ENCODE peak calls at places on chromosomes 13 and 19, in four cellular contexts. One of them, this sample, is unnamed.
A peak's percentile ranks its signal among the peaks of the same experiment; 100 is the strongest.

GRCh38 chr19:55600336-55601028 is 394 bp downstream of the ZNF524 start:
- DNase-seq in mesendoderm: no peak
- DNase-seq in IMR-90: peak; percentile 54
- DNase-seq in H1: no peak
- DNase-seq in this sample: no peak

GRCh38 chr13:111215081-111216047 is 100.3 kb downstream of the ARHGEF7 start:
- DNase-seq in mesendoderm: peak; percentile 48
- DNase-seq in H1: no peak
- DNase-seq in IMR-90: no peak
- DNase-seq in this sample: no peak

GRCh38 chr13:94419304-94419943 is 60.1 kb downstream of the DCT start:
- DNase-seq in IMR-90: peak; percentile 86
- DNase-seq in H1: no peak
- DNase-seq in mesendoderm: no peak
- DNase-seq in this sample: no peak

GRCh38 chr13:87669379-87669978 is 1.7 kb upstream of the SLITRK5 start:
- DNase-seq in IMR-90: peak; percentile 10
- DNase-seq in mesendoderm: peak; percentile 51
- DNase-seq in H1: no peak
- DNase-seq in this sample: peak; percentile 30

GRCh38 chr13:29830000-29830399 is 20.4 kb downstream of the UBL3 start:
- DNase-seq in IMR-90: no peak
- DNase-seq in H1: no peak
- DNase-seq in mesendoderm: no peak
- DNase-seq in this sample: no peak

GRCh38 chr19:33879818-33880575 is 83.3 kb downstream of the KCTD15 start:
- DNase-seq in H1: no peak
- DNase-seq in IMR-90: no peak
- DNase-seq in mesendoderm: no peak
- DNase-seq in this sample: no peak

GRCh38 chr13:94825507-94825906 is 113.2 kb upstream of the SOX21 start:
- DNase-seq in mesendoderm: peak; percentile 66
- DNase-seq in H1: peak; percentile 86
- DNase-seq in IMR-90: no peak
- DNase-seq in this sample: peak; percentile 89

GRCh38 chr13:35891486-35891885 is 239.7 kb downstream of the DCLK1 start:
- DNase-seq in H1: no peak
- DNase-seq in IMR-90: peak; percentile 7
- DNase-seq in mesendoderm: no peak
- DNase-seq in this sample: no peak

GRCh38 chr19:30711296-30711695 is 339.1 kb downstream of the ZNF536 start:
- DNase-seq in IMR-90: no peak
- DNase-seq in H1: no peak
- DNase-seq in mesendoderm: no peak
- DNase-seq in this sample: no peak

GRCh38 chr13:81393110-81393509 is 1052.2 kb upstream of the SPRY2 start:
- DNase-seq in mesendoderm: no peak
- DNase-seq in H1: no peak
- DNase-seq in IMR-90: no peak
- DNase-seq in this sample: no peak

GRCh38 chr13:24187185-24187584 is 26.7 kb downstream of the SPATA13 start:
- DNase-seq in H1: no peak
- DNase-seq in IMR-90: peak; percentile 64
- DNase-seq in mesendoderm: peak; percentile 40
- DNase-seq in this sample: no peak

GRCh38 chr13:101545521-101545920 is 93.0 kb downstream of the ITGBL1 start:
- DNase-seq in mesendoderm: no peak
- DNase-seq in IMR-90: peak; percentile 61
- DNase-seq in H1: no peak
- DNase-seq in this sample: no peak

GRCh38 chr13:27797228-27797624 is 4.9 kb downstream of the GSX1 start:
- DNase-seq in IMR-90: peak; percentile 30
- DNase-seq in H1: no peak
- DNase-seq in mesendoderm: peak; percentile 88
- DNase-seq in this sample: peak; percentile 80

GRCh38 chr19:17564783-17565182 is 9.3 kb downstream of the COLGALT1 start:
- DNase-seq in IMR-90: no peak
- DNase-seq in H1: no peak
- DNase-seq in mesendoderm: peak; percentile 32
- DNase-seq in this sample: no peak

GRCh38 chr13:109785141-109785891 is 1.1 kb downstream of the IRS2 start:
- DNase-seq in mesendoderm: peak; percentile 68
- DNase-seq in IMR-90: peak; percentile 57
- DNase-seq in H1: no peak
- DNase-seq in this sample: peak; percentile 42

GRCh38 chr13:52371736-52372247 is 34.2 kb downstream of the THSD1 start:
- DNase-seq in H1: no peak
- DNase-seq in IMR-90: peak; percentile 63
- DNase-seq in mesendoderm: peak; percentile 38
- DNase-seq in this sample: no peak

GRCh38 chr13:32956595-32956933 is 59.7 kb upstream of the KL start:
- DNase-seq in mesendoderm: no peak
- DNase-seq in H1: no peak
- DNase-seq in IMR-90: no peak
- DNase-seq in this sample: no peak

GRCh38 chr13:25847635-25848616 is 203.9 kb downstream of the SHISA2 start:
- DNase-seq in mesendoderm: no peak
- DNase-seq in IMR-90: no peak
- DNase-seq in H1: no peak
- DNase-seq in this sample: no peak

GRCh38 chr13:102800145-102801041 is 1.5 kb downstream of the BIVM start:
- DNase-seq in H1: no peak
- DNase-seq in mesendoderm: peak; percentile 87
- DNase-seq in IMR-90: peak; percentile 68
- DNase-seq in this sample: peak; percentile 80

GRCh38 chr13:50635504-50635903 is 208.0 kb downstream of the DLEU7 start:
- DNase-seq in IMR-90: no peak
- DNase-seq in mesendoderm: peak; percentile 5
- DNase-seq in H1: no peak
- DNase-seq in this sample: no peak

GRCh38 chr19:49875801-49876421 is 1.2 kb downstream of the AKT1S1 start:
- DNase-seq in mesendoderm: peak; percentile 67
- DNase-seq in H1: no peak
- DNase-seq in IMR-90: peak; percentile 29
- DNase-seq in this sample: peak; percentile 65

GRCh38 chr19:43496960-43497359 is 7.6 kb downstream of the PHLDB3 start:
- DNase-seq in mesendoderm: no peak
- DNase-seq in H1: no peak
- DNase-seq in IMR-90: no peak
- DNase-seq in this sample: no peak
- H4K5ac ChIP-seq in mesendoderm: no peak overlapping the region
- H4K5ac ChIP-seq in H1: no peak overlapping the region
- H4K5ac ChIP-seq in IMR-90: no peak overlapping the region
- H4K5ac ChIP-seq in this sample: no peak overlapping the region

DNA sequence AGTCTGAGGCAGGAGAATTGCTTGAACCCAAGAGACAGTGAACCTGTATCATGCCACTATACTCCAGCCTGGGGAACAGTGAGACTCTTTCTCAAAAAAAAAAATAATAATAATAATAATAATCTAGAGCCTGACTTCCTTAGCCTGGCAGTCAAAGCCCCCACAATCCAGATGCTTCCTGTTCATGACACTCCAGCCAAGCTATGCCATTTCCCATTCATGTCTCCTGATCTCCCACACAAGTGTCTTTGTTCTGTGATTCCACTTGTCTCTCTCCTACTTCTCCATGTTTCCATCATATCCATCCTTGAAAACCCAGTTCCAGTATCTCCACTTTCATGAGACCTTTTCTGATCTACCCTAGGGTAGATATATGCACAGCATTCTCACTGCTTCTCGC is 150.7 kb downstream of the FOXO1 start:
- DNase-seq in mesendoderm: no peak
- DNase-seq in H1: no peak
- DNase-seq in IMR-90: no peak
- DNase-seq in this sample: no peak
- H4K5ac ChIP-seq in mesendoderm: no peak overlapping the region
- H4K5ac ChIP-seq in H1: no peak overlapping the region
- H4K5ac ChIP-seq in IMR-90: no peak overlapping the region
- H4K5ac ChIP-seq in this sample: no peak overlapping the region

GRCh38 chr19:39735688-39736087 is 2.1 kb downstream of the CLC start:
- DNase-seq in mesendoderm: no peak
- DNase-seq in H1: no peak
- DNase-seq in IMR-90: no peak
- DNase-seq in this sample: no peak

GRCh38 chr19:39736088-39736487 is 1.7 kb downstream of the CLC start:
- DNase-seq in mesendoderm: no peak
- DNase-seq in H1: no peak
- DNase-seq in IMR-90: no peak
- DNase-seq in this sample: no peak

GRCh38 chr19:39737351-39737750 is 478 bp downstream of the CLC start:
- DNase-seq in H1: no peak
- DNase-seq in IMR-90: no peak
- DNase-seq in mesendoderm: no peak
- DNase-seq in this sample: no peak

GRCh38 chr19:39738809-39739208 is 980 bp upstream of the CLC start:
- DNase-seq in mesendoderm: no peak
- DNase-seq in IMR-90: no peak
- DNase-seq in H1: no peak
- DNase-seq in this sample: no peak

DNA sequence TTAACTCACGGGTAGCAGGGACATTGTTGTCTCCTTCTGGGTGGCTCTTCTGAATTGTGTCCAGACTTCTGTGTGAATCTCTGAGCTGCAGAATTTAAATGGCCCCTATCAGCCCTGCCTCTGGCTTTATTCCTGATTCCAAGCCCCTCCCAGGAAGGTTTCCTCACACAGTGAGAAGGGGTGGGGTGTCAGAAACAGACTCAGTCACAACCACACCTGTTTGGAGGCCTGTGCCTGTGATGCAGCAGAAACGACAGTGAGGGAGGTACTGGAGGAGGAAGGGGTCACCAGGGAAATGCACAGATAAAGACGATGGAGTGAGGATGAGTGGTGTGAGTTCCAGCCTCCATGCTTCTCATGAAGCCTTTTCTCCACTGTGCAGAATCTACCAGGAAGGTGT is at the start of gene CLC:
- DNase-seq in IMR-90: no peak
- DNase-seq in mesendoderm: no peak
- DNase-seq in H1: no peak
- DNase-seq in this sample: no peak
- H4K5ac ChIP-seq in IMR-90: no peak within 1 kb of the TSS
- H4K5ac ChIP-seq in mesendoderm: no peak within 1 kb of the TSS
- H4K5ac ChIP-seq in H1: no peak within 1 kb of the TSS
- H4K5ac ChIP-seq in this sample: no peak within 1 kb of the TSS

GRCh38 chr19:32828139-32828538 is 41.4 kb downstream of the SLC7A9 start:
- DNase-seq in IMR-90: no peak
- DNase-seq in mesendoderm: peak; percentile 62
- DNase-seq in H1: no peak
- DNase-seq in this sample: no peak
- H4K5ac ChIP-seq in IMR-90: no peak overlapping the region
- H4K5ac ChIP-seq in mesendoderm: no peak overlapping the region
- H4K5ac ChIP-seq in H1: no peak overlapping the region
- H4K5ac ChIP-seq in this sample: no peak overlapping the region

DNA sequence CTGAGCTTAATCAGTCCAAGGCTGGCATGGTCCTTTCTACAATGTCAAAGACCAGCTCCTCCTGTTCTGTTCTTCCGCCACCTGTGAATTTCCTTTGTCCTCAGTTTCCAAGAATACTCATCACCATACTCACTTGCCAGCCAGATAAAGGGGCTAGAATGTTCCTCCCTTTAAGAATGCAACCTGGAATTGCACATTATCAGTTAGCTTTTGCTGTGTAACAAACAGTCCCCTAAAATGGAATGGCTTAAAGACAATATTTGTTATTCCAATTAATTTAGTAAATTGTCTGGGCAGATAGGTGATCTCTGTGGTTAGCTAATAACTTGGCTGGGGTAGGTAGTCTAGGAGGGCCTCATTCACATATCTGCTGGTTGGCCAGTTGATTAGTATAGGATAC is 36.0 kb downstream of the VAV1 start:
- DNase-seq in H1: no peak
- DNase-seq in mesendoderm: no peak
- DNase-seq in IMR-90: no peak
- DNase-seq in this sample: no peak
- H4K5ac ChIP-seq in H1: no peak overlapping the region
- H4K5ac ChIP-seq in mesendoderm: no peak overlapping the region
- H4K5ac ChIP-seq in IMR-90: no peak overlapping the region
- H4K5ac ChIP-seq in this sample: no peak overlapping the region

GRCh38 chr19:54069482-54069881 is 5.8 kb upstream of the VSTM1 start:
- DNase-seq in IMR-90: no peak
- DNase-seq in mesendoderm: no peak
- DNase-seq in H1: no peak
- DNase-seq in this sample: no peak
- H4K5ac ChIP-seq in IMR-90: no peak overlapping the region
- H4K5ac ChIP-seq in mesendoderm: no peak overlapping the region
- H4K5ac ChIP-seq in H1: no peak overlapping the region
- H4K5ac ChIP-seq in this sample: no peak overlapping the region

DNA sequence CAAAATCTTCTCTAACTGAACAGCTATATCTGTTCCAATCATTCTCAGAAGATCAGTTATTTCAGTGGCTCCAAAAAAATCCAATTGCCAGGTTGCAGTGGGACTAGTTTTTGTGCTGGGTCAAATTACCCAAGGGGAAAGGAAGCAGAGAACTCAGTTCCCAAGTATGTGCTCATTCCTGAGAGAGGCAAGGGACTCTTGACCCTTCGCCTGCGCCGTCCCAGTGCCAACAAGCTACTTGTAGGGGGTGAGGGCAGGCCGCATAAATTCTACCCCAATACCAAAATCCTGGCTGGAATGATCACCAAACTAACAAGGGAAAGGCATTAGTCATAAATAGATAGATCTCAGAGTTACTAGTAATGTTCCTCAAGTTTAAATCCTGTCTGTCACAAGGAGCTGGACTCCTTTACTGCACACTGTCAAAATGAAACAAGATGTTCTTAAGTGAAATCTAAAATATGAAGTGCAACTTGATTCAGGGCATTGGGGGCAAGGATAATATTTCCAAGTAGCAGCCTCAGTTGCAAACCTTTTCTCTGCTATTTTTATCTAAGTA is 50.6 kb downstream of the XPO4 start:
- DNase-seq in IMR-90: no peak
- DNase-seq in mesendoderm: no peak
- DNase-seq in H1: no peak
- DNase-seq in this sample: no peak
- H4K5ac ChIP-seq in IMR-90: no peak overlapping the region
- H4K5ac ChIP-seq in mesendoderm: no peak overlapping the region
- H4K5ac ChIP-seq in H1: no peak overlapping the region
- H4K5ac ChIP-seq in this sample: no peak overlapping the region

GRCh38 chr19:13778847-13779246 is 4.6 kb downstream of the C19orf53 start:
- DNase-seq in IMR-90: no peak
- DNase-seq in mesendoderm: no peak
- DNase-seq in H1: no peak
- DNase-seq in this sample: no peak

GRCh38 chr19:13768510-13768909 is 4.2 kb downstream of the MRI1 start:
- DNase-seq in mesendoderm: no peak
- DNase-seq in H1: no peak
- DNase-seq in IMR-90: no peak
- DNase-seq in this sample: no peak

GRCh38 chr19:13770013-13770635 is 4.1 kb upstream of the C19orf53 start:
- DNase-seq in IMR-90: no peak
- DNase-seq in H1: no peak
- DNase-seq in mesendoderm: no peak
- DNase-seq in this sample: no peak

GRCh38 chr19:13778398-13778797 is 4.1 kb downstream of the C19orf53 start:
- DNase-seq in mesendoderm: no peak
- DNase-seq in H1: no peak
- DNase-seq in IMR-90: no peak
- DNase-seq in this sample: no peak

GRCh38 chr19:13774217-13775191 is at the start of gene C19orf53:
- DNase-seq in H1: no peak
- DNase-seq in mesendoderm: peak; percentile 95
- DNase-seq in IMR-90: peak; percentile 94
- DNase-seq in this sample: peak; percentile 87
- H4K5ac ChIP-seq in H1: peak within 1 kb of the TSS; percentile 73
- H4K5ac ChIP-seq in mesendoderm: no peak within 1 kb of the TSS
- H4K5ac ChIP-seq in IMR-90: peak within 1 kb of the TSS; percentile 65
- H4K5ac ChIP-seq in this sample: no peak within 1 kb of the TSS

GRCh38 chr19:28504727-28505126 is 708.2 kb downstream of the UQCRFS1 start:
- DNase-seq in H1: no peak
- DNase-seq in mesendoderm: peak; percentile 27
- DNase-seq in IMR-90: no peak
- DNase-seq in this sample: no peak
- H4K5ac ChIP-seq in H1: no peak overlapping the region
- H4K5ac ChIP-seq in mesendoderm: no peak overlapping the region
- H4K5ac ChIP-seq in IMR-90: no peak overlapping the region
- H4K5ac ChIP-seq in this sample: no peak overlapping the region

This sample was measured in H9.